ENCODE peak calls at places on chromosomes 6 and 20, in four cellular contexts. One of them, this sample, is unnamed.
A peak's percentile ranks its signal among the peaks of the same experiment; 100 is the strongest.

GRCh38 chr6:116369540-116370327 is 1.0 kb upstream of the DSE start:
- DNase-seq in stomach: no peak
- DNase-seq in neuronal stem cell: no peak
- DNase-seq in CD8-positive, alpha-beta T cell: no peak
- DNase-seq in this sample: peak; percentile 1

GRCh38 chr20:47007826-47008655 is 113.4 kb downstream of the EYA2 start:
- DNase-seq in stomach: no peak
- DNase-seq in neuronal stem cell: no peak
- DNase-seq in CD8-positive, alpha-beta T cell: no peak
- DNase-seq in this sample: no peak

GRCh38 chr6:170163405-170164170 is 127.3 kb downstream of the DLL1 start:
- DNase-seq in stomach: no peak
- DNase-seq in neuronal stem cell: no peak
- DNase-seq in CD8-positive, alpha-beta T cell: no peak
- DNase-seq in this sample: no peak

GRCh38 chr6:154993026-154993425 is 2.1 kb upstream of the TIAM2 start:
- DNase-seq in stomach: peak; percentile 43
- DNase-seq in neuronal stem cell: no peak
- DNase-seq in CD8-positive, alpha-beta T cell: no peak
- DNase-seq in this sample: no peak

GRCh38 chr6:139175389-139175788 is 40.5 kb downstream of the HECA start:
- DNase-seq in stomach: no peak
- DNase-seq in neuronal stem cell: no peak
- DNase-seq in CD8-positive, alpha-beta T cell: no peak
- DNase-seq in this sample: no peak

GRCh38 chr6:168370310-168370991 is 50.9 kb upstream of the DACT2 start:
- DNase-seq in stomach: peak; percentile 84
- DNase-seq in neuronal stem cell: peak; percentile 52
- DNase-seq in CD8-positive, alpha-beta T cell: peak; percentile 19
- DNase-seq in this sample: peak; percentile 29

GRCh38 chr20:55745840-55746239 is 259.5 kb downstream of the CBLN4 start:
- DNase-seq in stomach: no peak
- DNase-seq in neuronal stem cell: no peak
- DNase-seq in CD8-positive, alpha-beta T cell: no peak
- DNase-seq in this sample: no peak

GRCh38 chr6:148611213-148611612 is 135.6 kb upstream of the UST start:
- DNase-seq in stomach: no peak
- DNase-seq in neuronal stem cell: no peak
- DNase-seq in CD8-positive, alpha-beta T cell: no peak
- DNase-seq in this sample: no peak

GRCh38 chr6:151101116-151101810 is 138.5 kb upstream of the AKAP12 start:
- DNase-seq in stomach: no peak
- DNase-seq in neuronal stem cell: no peak
- DNase-seq in CD8-positive, alpha-beta T cell: no peak
- DNase-seq in this sample: no peak

GRCh38 chr6:919499-919898 is 226.6 kb upstream of the EXOC2 start:
- DNase-seq in stomach: no peak
- DNase-seq in neuronal stem cell: no peak
- DNase-seq in CD8-positive, alpha-beta T cell: no peak
- DNase-seq in this sample: no peak
- H3K9me3 ChIP-seq in stomach: peaks cover 31% of the 10 kb centered on the region
- H3K9me3 ChIP-seq in neuronal stem cell: peaks cover 5% of the 10 kb centered on the region
- H3K9me3 ChIP-seq in CD8-positive, alpha-beta T cell: no peaks in the 10 kb centered on the region
- H3K9me3 ChIP-seq in this sample: no peaks in the 10 kb centered on the region

GRCh38 chr6:3822747-3823445 is 26.3 kb upstream of the FAM50B start:
- DNase-seq in stomach: peak; percentile 61
- DNase-seq in neuronal stem cell: no peak
- DNase-seq in CD8-positive, alpha-beta T cell: no peak
- DNase-seq in this sample: no peak

GRCh38 chr6:3816251-3816650 is 32.9 kb upstream of the FAM50B start:
- DNase-seq in stomach: no peak
- DNase-seq in neuronal stem cell: no peak
- DNase-seq in CD8-positive, alpha-beta T cell: no peak
- DNase-seq in this sample: no peak

GRCh38 chr6:3820563-3820962 is 28.6 kb upstream of the FAM50B start:
- DNase-seq in stomach: no peak
- DNase-seq in neuronal stem cell: no peak
- DNase-seq in CD8-positive, alpha-beta T cell: no peak
- DNase-seq in this sample: no peak

GRCh38 chr6:3823671-3824070 is 25.5 kb upstream of the FAM50B start:
- DNase-seq in stomach: no peak
- DNase-seq in neuronal stem cell: no peak
- DNase-seq in CD8-positive, alpha-beta T cell: no peak
- DNase-seq in this sample: no peak

GRCh38 chr6:3819161-3820110 is 29.7 kb upstream of the FAM50B start:
- DNase-seq in stomach: no peak
- DNase-seq in neuronal stem cell: no peak
- DNase-seq in CD8-positive, alpha-beta T cell: no peak
- DNase-seq in this sample: no peak
- H3K27ac ChIP-seq in stomach: peak overlapping the region; percentile 3
- H3K27ac ChIP-seq in neuronal stem cell: no peak overlapping the region
- H3K27ac ChIP-seq in CD8-positive, alpha-beta T cell: no peak overlapping the region
- H3K27ac ChIP-seq in this sample: no peak overlapping the region

DNA sequence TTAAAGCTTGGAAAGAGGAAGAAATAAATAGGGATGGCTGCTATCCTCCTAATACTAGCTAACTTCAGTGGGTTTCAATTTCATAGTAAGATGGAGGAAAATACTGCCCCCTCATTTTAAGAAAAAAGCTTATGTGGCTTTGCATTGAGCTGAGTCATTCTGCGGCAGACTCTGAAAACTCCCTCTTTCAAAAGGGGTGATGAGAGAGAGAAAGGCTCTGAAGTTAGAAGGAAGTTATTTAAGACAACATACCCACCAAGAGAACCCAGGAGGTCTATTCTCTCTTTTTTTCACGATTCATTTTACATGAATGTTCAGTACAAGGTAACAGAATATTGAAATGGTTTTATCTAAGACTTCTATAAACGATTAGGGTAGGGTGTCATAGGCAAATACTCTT is 4.5 kb downstream of the PRDM13 start:
- DNase-seq in stomach: no peak
- DNase-seq in neuronal stem cell: no peak
- DNase-seq in CD8-positive, alpha-beta T cell: no peak
- DNase-seq in this sample: no peak
- H3K9me3 ChIP-seq in stomach: no peaks in the 10 kb centered on the region
- H3K9me3 ChIP-seq in neuronal stem cell: peaks cover 4% of the 10 kb centered on the region
- H3K9me3 ChIP-seq in CD8-positive, alpha-beta T cell: no peaks in the 10 kb centered on the region
- H3K9me3 ChIP-seq in this sample: peaks cover 4% of the 10 kb centered on the region

GRCh38 chr6:5832621-5833107 is 174.1 kb downstream of the NRN1 start:
- DNase-seq in stomach: no peak
- DNase-seq in neuronal stem cell: no peak
- DNase-seq in CD8-positive, alpha-beta T cell: no peak
- DNase-seq in this sample: no peak
- H3K27ac ChIP-seq in stomach: no peak overlapping the region
- H3K27ac ChIP-seq in neuronal stem cell: no peak overlapping the region
- H3K27ac ChIP-seq in CD8-positive, alpha-beta T cell: no peak overlapping the region
- H3K27ac ChIP-seq in this sample: peak overlapping the region; percentile 56

GRCh38 chr20:59686404-59687346 is 82.3 kb downstream of the PHACTR3 start:
- DNase-seq in stomach: no peak
- DNase-seq in neuronal stem cell: no peak
- DNase-seq in CD8-positive, alpha-beta T cell: no peak
- DNase-seq in this sample: no peak

GRCh38 chr20:59692139-59692538 is 87.8 kb downstream of the PHACTR3 start:
- DNase-seq in stomach: no peak
- DNase-seq in neuronal stem cell: no peak
- DNase-seq in CD8-positive, alpha-beta T cell: no peak
- DNase-seq in this sample: no peak

GRCh38 chr20:59690976-59691375 is 86.6 kb downstream of the PHACTR3 start:
- DNase-seq in stomach: no peak
- DNase-seq in neuronal stem cell: no peak
- DNase-seq in CD8-positive, alpha-beta T cell: no peak
- DNase-seq in this sample: no peak

GRCh38 chr20:59688999-59689398 is 84.7 kb downstream of the PHACTR3 start:
- DNase-seq in stomach: no peak
- DNase-seq in neuronal stem cell: no peak
- DNase-seq in CD8-positive, alpha-beta T cell: no peak
- DNase-seq in this sample: no peak

GRCh38 chr20:59690101-59690500 is 85.8 kb downstream of the PHACTR3 start:
- DNase-seq in stomach: no peak
- DNase-seq in neuronal stem cell: no peak
- DNase-seq in CD8-positive, alpha-beta T cell: no peak
- DNase-seq in this sample: no peak
- H3K9me3 ChIP-seq in stomach: peaks cover 5% of the 10 kb centered on the region
- H3K9me3 ChIP-seq in neuronal stem cell: peaks cover 27% of the 10 kb centered on the region
- H3K9me3 ChIP-seq in CD8-positive, alpha-beta T cell: no peaks in the 10 kb centered on the region
- H3K9me3 ChIP-seq in this sample: no peaks in the 10 kb centered on the region

This sample was measured in naive thymus-derived CD4-positive, alpha-beta T cell.